ENCODE peak calls at places on chromosome 16, in seven cellular contexts. N is uterus, L is IMR-90, H is GM23338, V is suprapubic skin, K is cardiac fibroblast, P is AG10803. M is an unnamed sample.
A peak's percentile ranks its signal among the peaks of the same experiment; 100 is the strongest.

GRCh38 chr16:35142147-35142808 is 1682.9 kb downstream of the TP53TG3F start:
- DNase-seq in N (no peak), L (no peak), H (no peak), V (no peak), K (no peak), P (no peak), M (no peak)

GRCh38 chr16:11089504-11090124 is 145.2 kb downstream of the CLEC16A start:
- DNase-seq in N (no peak), L (peak; percentile 99), H (no peak), V (no peak), K (peak; percentile 70), P (peak; percentile 31), M (peak; percentile 50)

GRCh38 chr16:11025120-11025531 is 80.8 kb downstream of the CLEC16A start:
- DNase-seq in N (no peak), L (no peak), H (no peak), V (peak; percentile 13), K (no peak), P (no peak), M (no peak)

GRCh38 chr16:78130083-78130608 is 30.7 kb downstream of the WWOX start:
- DNase-seq in N (no peak), L (no peak), H (no peak), V (no peak), K (no peak), P (no peak), M (no peak)

GRCh38 chr16:68790944-68791343 is 52.4 kb upstream of the TANGO6 start:
- DNase-seq in N (no peak), L (no peak), H (peak; percentile 43), V (no peak), K (no peak), P (no peak), M (no peak)

GRCh38 chr16:12201863-12202262 is 225.3 kb downstream of the SNX29 start:
- DNase-seq in N (no peak), L (no peak), H (no peak), V (no peak), K (no peak), P (no peak), M (no peak)

GRCh38 chr16:72602499-72602898 is 430.5 kb upstream of the PMFBP1 start:
- DNase-seq in N (no peak), L (no peak), H (no peak), V (no peak), K (no peak), P (no peak), M (no peak)

GRCh38 chr16:84795338-84796053 is 24.3 kb upstream of the CRISPLD2 start:
- DNase-seq in N (peak; percentile 94), L (peak; percentile 100), H (peak; percentile 27), V (peak; percentile 84), K (peak; percentile 97), P (peak; percentile 94), M (peak; percentile 83)

GRCh38 chr16:58882292-58882691 is 148.2 kb upstream of the GOT2 start:
- DNase-seq in N (no peak), L (no peak), H (no peak), V (no peak), K (no peak), P (no peak), M (no peak)

GRCh38 chr16:66948034-66948821 is 12.8 kb upstream of the CES3 start:
- DNase-seq in N (no peak), L (no peak), H (peak; percentile 27), V (no peak), K (no peak), P (no peak), M (no peak)

DNA sequence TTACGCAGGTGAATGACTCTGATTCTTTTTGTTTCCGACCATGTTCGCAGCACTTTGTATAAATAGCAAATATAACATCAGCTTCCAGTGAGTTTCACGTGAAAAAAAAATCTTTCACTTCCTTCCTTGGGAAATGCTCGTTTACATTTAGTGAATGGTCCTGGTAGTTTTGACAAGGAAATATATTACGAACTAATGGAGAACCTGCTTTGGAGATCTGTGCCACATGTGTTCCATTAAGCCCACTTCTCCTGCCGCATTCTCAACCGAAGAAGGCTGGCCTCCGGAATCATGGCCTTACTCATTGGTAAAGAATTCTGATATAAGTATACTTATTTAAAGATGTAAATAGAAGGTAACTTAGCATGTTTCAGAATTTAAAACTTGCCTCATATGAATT is 3.6 kb downstream of the CRAMP1 start:
- DNase-seq in N (no peak), L (peak; percentile 57), H (no peak), V (no peak), K (no peak), P (no peak), M (no peak)
- H3K4me3 ChIP-seq in N (no peak overlapping the region), L (peak overlapping the region; percentile 94), H (peak overlapping the region; percentile 73), V (peak overlapping the region; percentile 99), K (no peak overlapping the region), P (peak overlapping the region; percentile 69), M (peak overlapping the region; percentile 73)

DNA sequence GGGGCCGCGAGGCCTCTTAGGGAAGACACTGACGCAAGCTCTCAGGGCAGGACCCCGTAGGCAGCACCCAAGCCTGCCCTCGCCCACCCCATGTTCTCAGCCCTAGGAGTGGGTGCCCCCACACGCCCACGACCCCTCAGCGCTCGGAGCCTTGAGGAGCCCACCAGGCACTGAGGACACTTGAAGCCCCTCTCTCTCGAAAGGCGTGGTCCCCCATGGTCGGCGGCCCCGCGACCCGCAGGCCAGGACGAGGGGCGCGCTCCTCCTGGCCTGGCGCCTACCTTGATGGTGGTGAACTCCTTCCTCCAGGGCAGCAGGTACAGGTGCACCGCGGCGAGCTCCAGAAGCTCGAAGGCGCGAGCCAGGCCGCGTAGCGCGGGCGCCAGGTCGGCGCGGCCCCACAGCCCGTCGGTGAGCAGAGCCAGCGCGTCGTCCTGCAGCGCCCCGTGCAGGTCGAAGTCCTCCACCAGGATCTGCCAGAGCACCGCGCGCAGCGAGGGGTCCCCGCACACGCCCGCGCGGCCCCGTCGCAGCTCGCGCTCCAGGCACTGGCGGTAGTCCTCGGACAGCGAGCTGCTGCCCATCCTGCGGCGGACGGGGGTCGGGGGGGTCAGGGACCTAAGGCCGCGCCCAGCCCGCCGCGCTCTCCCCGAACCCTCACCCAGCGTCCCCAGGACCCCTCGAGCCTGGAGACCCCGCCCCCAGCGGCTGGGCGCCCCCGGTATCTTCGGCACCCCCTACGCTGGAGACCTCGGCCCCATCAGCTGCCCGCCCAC is 668 bp downstream of the SPATA2L start:
- DNase-seq in N (peak; percentile 43), L (peak; percentile 24), H (peak; percentile 81), V (peak; percentile 80), K (peak; percentile 43), P (no peak), M (peak; percentile 35)
- TF ChIP-seq CTCF in N (no peak), L (peak; percentile 40), H (no peak), V (no peak), K (no peak), P (peak; percentile 4), M (peak; percentile 30)

GRCh38 chr16:24729243-24729966 is at the start of gene TNRC6A:
- DNase-seq in N (peak; percentile 89), L (peak; percentile 86), H (peak; percentile 92), V (peak; percentile 93), K (peak; percentile 92), P (peak; percentile 89), M (peak; percentile 92)

GRCh38 chr16:24730914-24731313 is 1.5 kb downstream of the TNRC6A start:
- DNase-seq in N (no peak), L (no peak), H (no peak), V (no peak), K (no peak), P (no peak), M (no peak)

GRCh38 chr16:24734382-24734781 is 4.9 kb downstream of the TNRC6A start:
- DNase-seq in N (no peak), L (peak; percentile 72), H (no peak), V (no peak), K (peak; percentile 52), P (peak; percentile 82), M (no peak)

GRCh38 chr16:24729967-24730815 is 740 bp downstream of the TNRC6A start:
- DNase-seq in N (peak; percentile 31), L (peak; percentile 18), H (peak; percentile 51), V (no peak), K (peak; percentile 21), P (no peak), M (peak; percentile 28)

DNA sequence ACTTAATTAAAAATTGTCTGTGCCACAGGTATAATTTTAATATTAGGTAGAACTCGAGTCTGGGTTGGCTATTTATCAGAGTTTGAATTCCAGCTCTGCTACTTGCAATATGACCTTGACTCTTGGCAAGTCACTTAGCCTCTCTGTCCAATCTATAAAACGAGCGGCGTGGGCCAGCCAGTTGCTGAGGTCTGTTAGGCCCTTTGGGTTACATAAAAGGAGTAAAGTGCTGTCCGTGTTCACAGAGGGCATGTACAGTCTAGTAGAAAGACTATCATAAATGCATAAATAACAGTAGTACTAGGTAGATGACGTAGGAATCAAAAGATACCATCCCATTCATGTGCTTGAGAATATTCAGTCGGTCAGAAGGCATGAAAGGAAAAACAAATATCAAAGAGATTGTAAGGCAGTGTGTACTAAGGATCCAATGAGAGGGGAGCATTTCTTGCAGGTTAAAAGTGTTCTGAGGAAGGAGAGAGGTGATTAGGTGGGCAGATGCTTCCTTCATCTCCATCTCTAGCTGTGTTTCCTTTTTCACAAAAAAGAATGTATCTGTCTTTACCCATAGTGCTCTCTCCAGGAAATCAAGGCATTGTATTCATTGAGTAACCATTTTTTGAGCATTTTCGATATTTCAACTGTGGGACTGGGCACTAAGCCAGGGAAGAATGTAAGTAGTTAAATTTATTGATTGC is 2.4 kb downstream of the TNRC6A start:
- DNase-seq in N (no peak), L (no peak), H (no peak), V (no peak), K (no peak), P (no peak), M (no peak)
- H3K4me3 ChIP-seq in N (no peak overlapping the region), L (no peak overlapping the region), H (peak overlapping the region; percentile 91), V (peak overlapping the region; percentile 80), K (no peak overlapping the region), P (peak overlapping the region; percentile 11), M (no peak overlapping the region)

DNA sequence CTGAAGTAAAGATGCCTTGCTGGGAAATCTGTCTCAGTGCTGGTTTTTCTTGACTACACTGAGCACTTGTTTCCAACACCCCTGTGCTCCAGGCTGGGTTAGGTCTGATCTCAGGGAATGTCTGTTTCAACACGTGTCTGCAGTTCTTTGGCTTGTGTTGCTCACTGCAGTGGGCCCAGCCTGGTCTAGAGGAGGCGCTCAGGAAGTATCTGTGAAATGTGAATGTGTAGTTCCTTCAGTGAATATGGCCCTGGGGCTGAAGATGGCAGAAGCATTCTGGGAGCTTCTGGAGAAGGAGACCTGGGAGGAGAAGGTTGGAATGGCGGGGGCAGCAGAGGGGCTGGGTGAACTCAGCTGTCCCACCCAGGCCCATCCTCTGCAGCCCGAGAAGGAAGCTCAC is 8.1 kb upstream of the YPEL3 start:
- DNase-seq in N (no peak), L (no peak), H (no peak), V (no peak), K (no peak), P (no peak), M (no peak)
- TF ChIP-seq CTCF in N (no peak), L (no peak), H (no peak), V (no peak), K (no peak), P (no peak), M (no peak)

DNA sequence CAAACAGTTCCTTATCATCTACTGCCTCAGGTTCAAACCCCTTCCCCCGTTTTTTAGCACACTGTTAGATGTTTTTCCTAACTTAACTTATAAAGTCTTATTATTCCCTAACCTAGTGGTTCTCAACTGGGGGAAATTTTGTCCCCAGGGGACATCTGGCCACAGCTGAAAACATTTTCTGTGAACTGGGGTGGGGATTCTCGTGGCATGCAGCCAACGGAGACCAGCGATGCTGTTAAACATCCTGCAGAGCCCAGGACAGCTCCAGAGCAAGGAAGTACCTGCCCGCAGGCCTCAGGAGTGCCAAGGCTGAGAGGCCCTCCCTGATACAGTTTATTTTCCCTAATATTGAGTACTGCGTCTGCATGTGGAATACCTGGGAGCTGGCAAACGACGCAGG is 24.3 kb downstream of the ZCCHC14 start:
- DNase-seq in N (no peak), L (no peak), H (no peak), V (no peak), K (no peak), P (no peak), M (no peak)
- H3K4me3 ChIP-seq in N (no peak overlapping the region), L (no peak overlapping the region), H (no peak overlapping the region), V (no peak overlapping the region), K (no peak overlapping the region), P (no peak overlapping the region), M (no peak overlapping the region)